ENCODE peak calls at places on chromosomes 2 and 18, in six cellular contexts. W, T, B, C, M and G are unnamed samples.

GRCh38 chr2:208103616-208104015 is 20.7 kb downstream of the CRYGD start:
- DNase-seq in M (no peak), W (no peak), T (no peak), C (peak; percentile 35), B (no peak), G (no peak)

GRCh38 chr2:189327879-189328351 is 113.4 kb upstream of the WDR75 start:
- DNase-seq in B (no peak), M (no peak), T (no peak), W (peak; percentile 20), C (no peak), G (no peak)

GRCh38 chr18:55489034-55489741 is 98.8 kb downstream of the TCF4 start:
- DNase-seq in B (no peak), C (no peak), T (no peak), M (no peak), W (no peak), G (no peak)

GRCh38 chr2:47437287-47437686 is 34.3 kb downstream of the MSH2 start:
- DNase-seq in W (no peak), C (peak; percentile 38), T (peak; percentile 51), B (no peak), M (no peak), G (peak; percentile 36)

GRCh38 chr2:234388591-234388990 is 108.3 kb downstream of the ARL4C start:
- DNase-seq in T (no peak), M (no peak), C (no peak), W (no peak), B (no peak), G (no peak)

GRCh38 chr18:9808530-9809241 is 77.1 kb upstream of the TXNDC2 start:
- DNase-seq in B (no peak), T (peak; percentile 45), C (peak; percentile 64), W (no peak), M (no peak), G (peak; percentile 45)

GRCh38 chr2:44954902-44955592 is 13.5 kb downstream of the SIX3 start:
- DNase-seq in M (no peak), W (no peak), C (peak; percentile 66), B (no peak), T (no peak), G (no peak)

GRCh38 chr2:48600204-48600813 is 17.3 kb upstream of the GTF2A1L start:
- DNase-seq in B (no peak), T (peak; percentile 46), W (peak; percentile 44), C (peak; percentile 22), M (peak; percentile 16), G (peak; percentile 21)

GRCh38 chr18:52001106-52001505 is 338.9 kb upstream of the DCC start:
- DNase-seq in M (no peak), C (no peak), W (no peak), T (no peak), B (no peak), G (no peak)

GRCh38 chr2:143974262-143974661 is 545.7 kb downstream of the ZEB2 start:
- DNase-seq in M (no peak), T (peak; percentile 13), C (no peak), W (no peak), B (no peak), G (no peak)

GRCh38 chr2:134295441-134295840 is 41.6 kb downstream of the MGAT5 start:
- DNase-seq in C (no peak), T (no peak), M (no peak), B (no peak), W (no peak), G (no peak)

GRCh38 chr2:160241251-160242137 is 41.4 kb upstream of the ITGB6 start:
- DNase-seq in B (no peak), M (peak; percentile 49), W (peak; percentile 90), C (no peak), T (peak; percentile 90), G (peak; percentile 92)

GRCh38 chr18:75473316-75473715 is 45.8 kb upstream of the SMIM21 start:
- DNase-seq in C (no peak), W (no peak), M (no peak), T (no peak), B (no peak), G (no peak)

GRCh38 chr18:987325-988186 is 82.9 kb downstream of the ADCYAP1 start:
- DNase-seq in C (no peak), B (no peak), M (no peak), W (peak; percentile 60), T (no peak), G (peak; percentile 23)

GRCh38 chr2:51079945-51080344 is 48.0 kb upstream of the NRXN1 start:
- DNase-seq in B (no peak), C (no peak), T (no peak), W (no peak), M (no peak), G (no peak)

GRCh38 chr2:113979172-113980128 is 89.6 kb downstream of the ACTR3 start:
- DNase-seq in C (peak; percentile 75), M (no peak), B (peak; percentile 28), T (no peak), W (no peak), G (no peak)

GRCh38 chr2:172098650-172099471 is 3.8 kb downstream of the DLX2 start:
- DNase-seq in C (peak; percentile 76), W (peak; percentile 87), T (peak; percentile 67), B (no peak), M (no peak), G (no peak)

GRCh38 chr2:57296795-57297517 is 749.6 kb upstream of the VRK2 start:
- DNase-seq in M (no peak), B (no peak), T (peak; percentile 24), W (peak; percentile 40), C (no peak), G (peak; percentile 22)

GRCh38 chr2:101145406-101145805 is 5.8 kb downstream of the TBC1D8 start:
- DNase-seq in W (peak; percentile 35), M (no peak), B (no peak), C (peak; percentile 62), T (peak; percentile 83), G (peak; percentile 62)

GRCh38 chr2:54648256-54648655 is 75.2 kb upstream of the EML6 start:
- DNase-seq in C (no peak), T (no peak), W (no peak), B (no peak), M (no peak), G (no peak)

GRCh38 chr2:201270293-201271001 is 10.1 kb downstream of the CASP8 start:
- DNase-seq in T (no peak), C (no peak), B (no peak), W (no peak), M (no peak), G (no peak)

GRCh38 chr18:14949800-14950415 is 201.9 kb downstream of the ANKRD30B start:
- DNase-seq in M (no peak), C (no peak), T (no peak), B (no peak), W (no peak), G (no peak)

GRCh38 chr2:73910873-73911547 is 15.7 kb upstream of the DGUOK start:
- DNase-seq in W (no peak), C (no peak), M (no peak), T (no peak), B (no peak), G (no peak)

GRCh38 chr18:31685097-31686082 is 1.0 kb upstream of the B4GALT6 start:
- DNase-seq in C (peak; percentile 94), W (peak; percentile 79), M (peak; percentile 57), T (peak; percentile 79), B (no peak), G (peak; percentile 36)

GRCh38 chr2:88442501-88442900 is 10.0 kb downstream of the FOXI3 start:
- DNase-seq in T (no peak), B (no peak), M (no peak), W (peak; percentile 19), C (no peak), G (no peak)

GRCh38 chr2:42770288-42771131 is 6.6 kb upstream of the OXER1 start:
- DNase-seq in C (peak; percentile 94), B (no peak), M (no peak), W (peak; percentile 35), T (peak; percentile 32), G (peak; percentile 26)

GRCh38 chr2:239930871-239931771 is 94.0 kb downstream of the NDUFA10 start:
- DNase-seq in M (no peak), W (no peak), B (no peak), C (no peak), T (no peak), G (no peak)

GRCh38 chr2:170651603-170652002 is 63.5 kb upstream of the SP5 start:
- DNase-seq in B (peak; percentile 47), C (no peak), T (no peak), W (no peak), M (no peak), G (no peak)

GRCh38 chr2:25050128-25050527 is 8.3 kb downstream of the EFR3B start:
- DNase-seq in W (no peak), B (no peak), T (no peak), M (no peak), C (no peak), G (no peak)

GRCh38 chr2:136917281-136917680 is 151.9 kb downstream of the THSD7B start:
- DNase-seq in C (no peak), T (no peak), M (no peak), W (peak; percentile 11), B (no peak), G (no peak)

GRCh38 chr18:45727068-45727467 is 3.1 kb downstream of the SLC14A1 start:
- DNase-seq in W (peak; percentile 88), M (no peak), C (no peak), B (no peak), T (no peak), G (no peak)

GRCh38 chr2:113178891-113179290 is 5.1 kb downstream of the PSD4 start:
- DNase-seq in C (no peak), T (no peak), W (no peak), M (no peak), B (no peak), G (no peak)

GRCh38 chr2:200040831-200041230 is 85.4 kb downstream of the MAIP1 start:
- DNase-seq in B (no peak), T (no peak), C (no peak), M (no peak), W (no peak), G (no peak)

GRCh38 chr2:19538411-19538963 is 180.1 kb upstream of the OSR1 start:
- DNase-seq in M (no peak), W (peak; percentile 99), C (no peak), T (peak; percentile 99), B (no peak), G (peak; percentile 89)

GRCh38 chr18:75377258-75377657 is 50.2 kb downstream of the SMIM21 start:
- DNase-seq in W (peak; percentile 9), T (no peak), M (no peak), B (no peak), C (no peak), G (no peak)

GRCh38 chr2:239005586-239005985 is 157.7 kb downstream of the TWIST2 start:
- DNase-seq in T (no peak), M (no peak), C (peak; percentile 26), W (no peak), B (no peak), G (no peak)

GRCh38 chr2:149225446-149225845 is 104.9 kb upstream of the LYPD6 start:
- DNase-seq in T (no peak), W (no peak), C (no peak), B (no peak), M (peak; percentile 68), G (no peak)